ENCODE peak calls at places on chromosomes 13 and 19, in four cellular contexts. One of them, this sample, is unnamed.

GRCh38 chr13:82749551-82749950 is 1132.7 kb downstream of the SLITRK1 start:
- DNase-seq in right cardiac atrium: no peak
- DNase-seq in stomach: no peak
- DNase-seq in ovary: no peak
- DNase-seq in this sample: no peak

GRCh38 chr19:7292950-7293794 is 1.0 kb downstream of the INSR start:
- DNase-seq in right cardiac atrium: peak
- DNase-seq in ovary: peak
- DNase-seq in stomach: peak
- DNase-seq in this sample: no peak

GRCh38 chr19:50721441-50722137 is 1.6 kb upstream of the CLEC11A start:
- DNase-seq in stomach: no peak
- DNase-seq in ovary: peak
- DNase-seq in right cardiac atrium: no peak
- DNase-seq in this sample: no peak

GRCh38 chr13:77329133-77330008 is 2.5 kb upstream of the MYCBP2 start:
- DNase-seq in stomach: peak
- DNase-seq in right cardiac atrium: peak
- DNase-seq in ovary: peak
- DNase-seq in this sample: peak

GRCh38 chr13:40355126-40355719 is 311.2 kb downstream of the FOXO1 start:
- DNase-seq in ovary: no peak
- DNase-seq in stomach: no peak
- DNase-seq in right cardiac atrium: no peak
- DNase-seq in this sample: no peak

GRCh38 chr19:53183146-53183545 is 10.0 kb downstream of the ZNF665 start:
- DNase-seq in ovary: no peak
- DNase-seq in stomach: no peak
- DNase-seq in right cardiac atrium: no peak
- DNase-seq in this sample: no peak

GRCh38 chr13:40874138-40874776 is 84.8 kb downstream of the SLC25A15 start:
- DNase-seq in right cardiac atrium: no peak
- DNase-seq in ovary: no peak
- DNase-seq in stomach: no peak
- DNase-seq in this sample: no peak

GRCh38 chr19:27894906-27895754 is 1317.8 kb downstream of the UQCRFS1 start:
- DNase-seq in ovary: no peak
- DNase-seq in stomach: no peak
- DNase-seq in right cardiac atrium: no peak
- DNase-seq in this sample: no peak

GRCh38 chr13:42002066-42002465 is 41.2 kb upstream of the VWA8 start:
- DNase-seq in right cardiac atrium: no peak
- DNase-seq in ovary: no peak
- DNase-seq in stomach: no peak
- DNase-seq in this sample: no peak

GRCh38 chr19:29487432-29487831 is 38.4 kb upstream of the VSTM2B start:
- DNase-seq in stomach: no peak
- DNase-seq in ovary: no peak
- DNase-seq in right cardiac atrium: no peak
- DNase-seq in this sample: no peak

GRCh38 chr19:46461537-46461936 is 9.8 kb downstream of the PNMA8A start:
- DNase-seq in right cardiac atrium: no peak
- DNase-seq in stomach: no peak
- DNase-seq in ovary: no peak
- DNase-seq in this sample: no peak

GRCh38 chr19:29666634-29667389 is 1.6 kb downstream of the PLEKHF1 start:
- DNase-seq in right cardiac atrium: peak
- DNase-seq in ovary: peak
- DNase-seq in stomach: peak
- DNase-seq in this sample: no peak

GRCh38 chr13:59061621-59062020 is 1102.1 kb downstream of the DIAPH3 start:
- DNase-seq in ovary: no peak
- DNase-seq in right cardiac atrium: no peak
- DNase-seq in stomach: no peak
- DNase-seq in this sample: no peak

GRCh38 chr13:38086013-38086412 is 216.4 kb upstream of the TRPC4 start:
- DNase-seq in right cardiac atrium: no peak
- DNase-seq in ovary: no peak
- DNase-seq in stomach: no peak
- DNase-seq in this sample: no peak

GRCh38 chr13:89199138-89199537 is 1528.0 kb downstream of the SLITRK5 start:
- DNase-seq in stomach: no peak
- DNase-seq in right cardiac atrium: no peak
- DNase-seq in ovary: no peak
- DNase-seq in this sample: no peak

GRCh38 chr19:4678881-4679379 is 8.8 kb upstream of the MYDGF start:
- DNase-seq in stomach: no peak
- DNase-seq in ovary: peak
- DNase-seq in right cardiac atrium: peak
- DNase-seq in this sample: no peak

GRCh38 chr19:1154731-1155351 is 19.2 kb downstream of the SBNO2 start:
- DNase-seq in right cardiac atrium: peak
- DNase-seq in ovary: peak
- DNase-seq in stomach: peak
- DNase-seq in this sample: peak

GRCh38 chr13:95191821-95192220 is 109.4 kb downstream of the ABCC4 start:
- DNase-seq in ovary: peak
- DNase-seq in right cardiac atrium: peak
- DNase-seq in stomach: peak
- DNase-seq in this sample: peak

GRCh38 chr19:46469541-46470185 is 1.7 kb downstream of the PNMA8A start:
- DNase-seq in ovary: peak
- DNase-seq in right cardiac atrium: peak
- DNase-seq in stomach: no peak
- DNase-seq in this sample: no peak

GRCh38 chr19:55520691-55521292 is 16.1 kb downstream of the SBK2 start:
- DNase-seq in right cardiac atrium: peak
- DNase-seq in stomach: no peak
- DNase-seq in ovary: no peak
- DNase-seq in this sample: no peak

GRCh38 chr19:6239871-6240676 is 39.7 kb downstream of the MLLT1 start:
- DNase-seq in ovary: peak
- DNase-seq in stomach: no peak
- DNase-seq in right cardiac atrium: no peak
- DNase-seq in this sample: no peak

GRCh38 chr13:94312511-94313191 is 166.8 kb downstream of the DCT start:
- DNase-seq in stomach: no peak
- DNase-seq in right cardiac atrium: no peak
- DNase-seq in ovary: no peak
- DNase-seq in this sample: no peak

GRCh38 chr19:35673121-35673804 is 6.9 kb downstream of the UPK1A start:
- DNase-seq in right cardiac atrium: peak
- DNase-seq in ovary: no peak
- DNase-seq in stomach: peak
- DNase-seq in this sample: no peak

GRCh38 chr13:46992383-46992952 is 95.6 kb upstream of the HTR2A start:
- DNase-seq in stomach: no peak
- DNase-seq in right cardiac atrium: no peak
- DNase-seq in ovary: no peak
- DNase-seq in this sample: no peak

GRCh38 chr19:1102407-1103106 is 1.2 kb upstream of the GPX4 start:
- DNase-seq in right cardiac atrium: peak
- DNase-seq in stomach: peak
- DNase-seq in ovary: peak
- DNase-seq in this sample: peak

GRCh38 chr19:33375156-33375744 is 1.7 kb downstream of the CEBPG start:
- DNase-seq in right cardiac atrium: no peak
- DNase-seq in stomach: no peak
- DNase-seq in ovary: no peak
- DNase-seq in this sample: no peak

GRCh38 chr13:41428155-41428554 is 29.2 kb upstream of the RGCC start:
- DNase-seq in ovary: no peak
- DNase-seq in stomach: no peak
- DNase-seq in right cardiac atrium: no peak
- DNase-seq in this sample: no peak

GRCh38 chr13:65946387-65946786 is 1283.7 kb downstream of the PCDH9 start:
- DNase-seq in stomach: no peak
- DNase-seq in right cardiac atrium: no peak
- DNase-seq in ovary: no peak
- DNase-seq in this sample: no peak

GRCh38 chr13:78430166-78430791 is 173.1 kb downstream of the POU4F1 start:
- DNase-seq in ovary: no peak
- DNase-seq in right cardiac atrium: no peak
- DNase-seq in stomach: no peak
- DNase-seq in this sample: no peak

GRCh38 chr19:38793186-38793585 is 4.2 kb downstream of the LGALS7B start:
- DNase-seq in stomach: no peak
- DNase-seq in right cardiac atrium: no peak
- DNase-seq in ovary: no peak
- DNase-seq in this sample: no peak

GRCh38 chr13:44141213-44141724 is 232.4 kb upstream of the SERP2 start:
- DNase-seq in stomach: no peak
- DNase-seq in ovary: peak
- DNase-seq in right cardiac atrium: peak
- DNase-seq in this sample: no peak

GRCh38 chr13:44140146-44140545 is 233.5 kb upstream of the SERP2 start:
- DNase-seq in stomach: peak
- DNase-seq in ovary: no peak
- DNase-seq in right cardiac atrium: no peak
- DNase-seq in this sample: no peak

GRCh38 chr13:44141725-44142539 is 231.7 kb upstream of the SERP2 start:
- DNase-seq in stomach: peak
- DNase-seq in ovary: peak
- DNase-seq in right cardiac atrium: peak
- DNase-seq in this sample: peak

GRCh38 chr13:44142540-44142867 is 231.1 kb upstream of the SERP2 start:
- DNase-seq in right cardiac atrium: peak
- DNase-seq in ovary: no peak
- DNase-seq in stomach: no peak
- DNase-seq in this sample: no peak

DNA sequence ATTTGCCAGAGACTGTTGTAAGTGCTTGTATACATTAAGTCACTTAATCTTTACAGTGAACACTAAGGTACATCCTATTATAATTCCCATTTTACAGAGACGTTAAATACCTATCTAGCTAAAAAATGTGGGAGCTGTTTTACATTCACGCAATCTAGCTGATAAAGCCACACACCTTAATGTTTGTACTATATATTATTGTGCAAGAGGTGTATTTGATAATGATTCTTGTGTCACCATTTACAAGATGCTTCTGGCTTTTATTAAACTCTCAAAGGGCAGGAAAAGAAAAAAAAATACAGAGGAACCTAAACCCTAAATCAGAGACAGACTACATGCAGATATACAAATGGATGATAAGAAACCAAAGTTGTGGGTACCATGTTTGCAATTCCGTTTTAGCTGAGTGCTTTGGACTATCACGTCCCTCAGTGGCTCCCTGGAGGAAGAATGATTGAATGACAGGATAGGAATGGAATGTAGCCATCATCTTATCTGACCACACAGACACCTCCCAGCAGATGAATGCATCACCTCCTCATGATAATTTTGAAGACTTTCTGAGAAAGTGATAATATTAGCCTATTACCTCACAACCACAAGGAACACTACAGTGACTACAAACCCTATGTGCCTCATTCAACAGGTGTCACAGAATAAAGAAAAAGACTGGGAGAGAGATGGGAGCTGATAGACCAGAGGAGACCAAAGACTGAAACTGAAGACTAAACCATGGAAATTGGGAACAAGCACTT is 230.5 kb upstream of the SERP2 start:
- DNase-seq in right cardiac atrium: no peak
- DNase-seq in ovary: no peak
- DNase-seq in stomach: no peak
- DNase-seq in this sample: no peak
- H3K4me3 ChIP-seq in right cardiac atrium: peak
- H3K4me3 ChIP-seq in ovary: peak
- H3K4me3 ChIP-seq in stomach: peak
- H3K4me3 ChIP-seq in this sample: no peak

GRCh38 chr13:32471187-32471922 is 43.4 kb upstream of the N4BP2L1 start:
- DNase-seq in right cardiac atrium: peak
- DNase-seq in ovary: peak
- DNase-seq in stomach: no peak
- DNase-seq in this sample: peak

GRCh38 chr13:32475403-32475802 is 47.5 kb upstream of the N4BP2L1 start:
- DNase-seq in ovary: no peak
- DNase-seq in stomach: no peak
- DNase-seq in right cardiac atrium: no peak
- DNase-seq in this sample: no peak

GRCh38 chr13:32473650-32474049 is 45.7 kb upstream of the N4BP2L1 start:
- DNase-seq in stomach: no peak
- DNase-seq in ovary: no peak
- DNase-seq in right cardiac atrium: no peak
- DNase-seq in this sample: no peak

GRCh38 chr13:32468502-32469147 is 40.7 kb upstream of the N4BP2L1 start:
- DNase-seq in stomach: no peak
- DNase-seq in right cardiac atrium: no peak
- DNase-seq in ovary: no peak
- DNase-seq in this sample: no peak

GRCh38 chr13:32472194-32472621 is 44.3 kb upstream of the N4BP2L1 start:
- DNase-seq in ovary: no peak
- DNase-seq in right cardiac atrium: no peak
- DNase-seq in stomach: no peak
- DNase-seq in this sample: no peak
- H3K27ac ChIP-seq in ovary: no peak
- H3K27ac ChIP-seq in right cardiac atrium: peak
- H3K27ac ChIP-seq in stomach: no peak
- H3K27ac ChIP-seq in this sample: peak

DNA sequence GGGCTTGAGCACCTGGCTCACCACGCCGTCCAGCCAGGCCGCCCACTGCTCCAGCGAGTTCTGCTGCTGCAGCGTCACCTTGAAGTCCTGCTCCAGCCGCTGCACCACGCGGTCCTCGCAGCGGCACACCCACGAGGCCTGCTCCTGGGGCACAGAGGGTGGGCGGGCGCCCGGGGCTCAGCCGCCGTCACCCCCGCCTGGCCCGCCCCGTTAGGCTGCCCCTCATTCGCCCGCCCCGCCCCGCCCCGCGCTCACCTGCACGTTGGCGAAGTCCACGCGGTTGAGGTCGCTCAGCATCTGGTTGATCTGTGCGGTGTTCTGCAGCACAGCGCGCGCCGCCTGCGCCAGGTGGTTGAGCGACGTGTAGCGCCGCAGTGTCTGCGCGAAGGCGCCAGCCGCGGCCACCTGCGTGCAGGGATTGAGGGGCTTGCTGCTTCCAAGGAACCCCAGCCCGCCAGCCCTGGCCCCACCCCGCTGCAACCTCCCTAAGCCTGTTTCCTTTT is 11.3 kb downstream of the DCAF15 start:
- DNase-seq in ovary: no peak
- DNase-seq in right cardiac atrium: no peak
- DNase-seq in stomach: no peak
- DNase-seq in this sample: no peak
- H3K4me3 ChIP-seq in ovary: no peak
- H3K4me3 ChIP-seq in right cardiac atrium: no peak
- H3K4me3 ChIP-seq in stomach: no peak
- H3K4me3 ChIP-seq in this sample: no peak

DNA sequence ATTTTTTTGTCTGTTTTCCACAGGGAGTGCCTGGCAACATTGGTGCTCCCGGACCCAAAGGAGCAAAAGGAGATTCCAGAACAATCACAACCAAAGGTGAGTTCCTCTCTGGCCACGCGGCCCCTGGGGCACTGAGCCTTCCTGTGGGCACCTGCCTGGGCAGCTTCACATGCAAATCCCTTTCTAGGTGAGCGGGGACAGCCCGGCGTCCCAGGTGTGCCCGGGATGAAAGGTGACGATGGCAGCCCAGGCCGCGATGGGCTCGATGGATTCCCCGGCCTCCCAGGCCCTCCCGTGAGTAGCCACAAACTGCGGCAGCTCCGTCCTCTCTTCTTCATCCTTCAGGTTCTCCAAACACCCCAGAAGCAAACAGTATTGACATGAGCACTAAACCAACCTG is 99.4 kb downstream of the RAB20 start:
- DNase-seq in right cardiac atrium: no peak
- DNase-seq in ovary: no peak
- DNase-seq in stomach: no peak
- DNase-seq in this sample: no peak
- H3K27ac ChIP-seq in right cardiac atrium: no peak
- H3K27ac ChIP-seq in ovary: no peak
- H3K27ac ChIP-seq in stomach: no peak
- H3K27ac ChIP-seq in this sample: no peak